ENCODE peak calls at places on chromosomes 12 and 14, in eight cellular contexts. I, R, A, V, J, U, C and D are unnamed samples.

GRCh38 chr14:76919811-76920571 is 93.8 kb downstream of the LRRC74A start:
- DNase-seq in I (no peak), R (peak; percentile 88), A (no peak), V (no peak), J (peak; percentile 32), U (peak; percentile 69), C (peak; percentile 67), D (no peak)

GRCh38 chr14:68738559-68738958 is 54.3 kb downstream of the ZFP36L1 start:
- DNase-seq in I (no peak), R (no peak), A (no peak), V (no peak), J (no peak), U (no peak), C (no peak), D (no peak)

GRCh38 chr14:104363891-104364760 is 215.4 kb upstream of the C14orf180 start:
- DNase-seq in I (no peak), R (no peak), A (no peak), V (peak; percentile 34), J (peak; percentile 78), U (no peak), C (no peak), D (no peak)

GRCh38 chr12:29743801-29744200 is 39.9 kb downstream of the TMTC1 start:
- DNase-seq in I (no peak), R (peak; percentile 93), A (no peak), V (no peak), J (no peak), U (no peak), C (peak; percentile 13), D (no peak)

GRCh38 chr12:96141216-96141944 is 52.8 kb upstream of the ELK3 start:
- DNase-seq in I (no peak), R (peak; percentile 71), A (no peak), V (no peak), J (no peak), U (no peak), C (no peak), D (no peak)

GRCh38 chr12:41212625-41213024 is 24.5 kb downstream of the PDZRN4 start:
- DNase-seq in I (no peak), R (no peak), A (no peak), V (no peak), J (no peak), U (no peak), C (no peak), D (no peak)

GRCh38 chr14:74400328-74400727 is 25.7 kb downstream of the SYNDIG1L start:
- DNase-seq in I (no peak), R (no peak), A (no peak), V (no peak), J (no peak), U (no peak), C (peak; percentile 73), D (no peak)

GRCh38 chr12:115233891-115234543 is 550.0 kb upstream of the TBX3 start:
- DNase-seq in I (no peak), R (no peak), A (no peak), V (no peak), J (no peak), U (no peak), C (peak; percentile 57), D (no peak)

GRCh38 chr14:78319826-78320635 is 149.9 kb downstream of the NRXN3 start:
- DNase-seq in I (no peak), R (no peak), A (no peak), V (no peak), J (no peak), U (no peak), C (no peak), D (no peak)

GRCh38 chr12:4228122-4228580 is 45.4 kb upstream of the CCND2 start:
- DNase-seq in I (no peak), R (no peak), A (no peak), V (no peak), J (no peak), U (no peak), C (peak; percentile 91), D (no peak)

GRCh38 chr14:65170318-65170717 is 68.0 kb upstream of the MAX start:
- DNase-seq in I (no peak), R (no peak), A (no peak), V (no peak), J (no peak), U (no peak), C (no peak), D (no peak)

GRCh38 chr12:34404377-34405285 is 382.3 kb downstream of the ALG10 start:
- DNase-seq in I (no peak), R (no peak), A (no peak), V (peak; percentile 20), J (peak; percentile 15), U (peak; percentile 1), C (no peak), D (no peak)

GRCh38 chr14:70920608-70921007 is 13.3 kb downstream of the PCNX1 start:
- DNase-seq in I (no peak), R (no peak), A (no peak), V (no peak), J (no peak), U (no peak), C (no peak), D (no peak)

GRCh38 chr14:103105580-103106168 is 11.1 kb downstream of the EXOC3L4 start:
- DNase-seq in I (no peak), R (no peak), A (no peak), V (peak; percentile 40), J (no peak), U (no peak), C (no peak), D (no peak)

GRCh38 chr12:49091056-49091835 is 3.4 kb downstream of the DHH start:
- DNase-seq in I (no peak), R (no peak), A (no peak), V (peak; percentile 57), J (no peak), U (no peak), C (peak; percentile 14), D (no peak)

GRCh38 chr14:54742492-54743350 is 159.9 kb downstream of the GCH1 start:
- DNase-seq in I (no peak), R (no peak), A (no peak), V (no peak), J (no peak), U (no peak), C (no peak), D (no peak)

GRCh38 chr12:45415393-45415817 is 199.5 kb downstream of the ANO6 start:
- DNase-seq in I (no peak), R (peak; percentile 100), A (no peak), V (no peak), J (no peak), U (no peak), C (no peak), D (no peak)

GRCh38 chr14:23513005-23513412 is 38.6 kb downstream of the ZFHX2 start:
- DNase-seq in I (no peak), R (no peak), A (no peak), V (no peak), J (no peak), U (no peak), C (no peak), D (no peak)

GRCh38 chr14:64209428-64210165 is 84.6 kb downstream of the ESR2 start:
- DNase-seq in I (no peak), R (peak; percentile 71), A (no peak), V (no peak), J (no peak), U (peak; percentile 81), C (no peak), D (no peak)

GRCh38 chr12:6312529-6313325 is 2.2 kb downstream of the PLEKHG6 start:
- DNase-seq in I (no peak), R (no peak), A (no peak), V (peak; percentile 81), J (peak; percentile 84), U (no peak), C (peak; percentile 68), D (no peak)

GRCh38 chr12:92753976-92754885 is 51.4 kb downstream of the PLEKHG7 start:
- DNase-seq in I (no peak), R (peak; percentile 15), A (no peak), V (no peak), J (no peak), U (no peak), C (no peak), D (no peak)

GRCh38 chr12:129659927-129660326 is 243.9 kb downstream of the TMEM132D start:
- DNase-seq in I (no peak), R (no peak), A (no peak), V (no peak), J (no peak), U (no peak), C (no peak), D (no peak)

GRCh38 chr14:90421621-90422020 is 24.8 kb downstream of the CALM1 start:
- DNase-seq in I (no peak), R (no peak), A (no peak), V (no peak), J (no peak), U (no peak), C (no peak), D (no peak)
- H3K27ac ChIP-seq in I (no peak overlapping the region), R (no peak overlapping the region), A (no peak overlapping the region), V (no peak overlapping the region), J (no peak overlapping the region), U (no peak overlapping the region), C (no peak overlapping the region), D (no peak overlapping the region)

DNA sequence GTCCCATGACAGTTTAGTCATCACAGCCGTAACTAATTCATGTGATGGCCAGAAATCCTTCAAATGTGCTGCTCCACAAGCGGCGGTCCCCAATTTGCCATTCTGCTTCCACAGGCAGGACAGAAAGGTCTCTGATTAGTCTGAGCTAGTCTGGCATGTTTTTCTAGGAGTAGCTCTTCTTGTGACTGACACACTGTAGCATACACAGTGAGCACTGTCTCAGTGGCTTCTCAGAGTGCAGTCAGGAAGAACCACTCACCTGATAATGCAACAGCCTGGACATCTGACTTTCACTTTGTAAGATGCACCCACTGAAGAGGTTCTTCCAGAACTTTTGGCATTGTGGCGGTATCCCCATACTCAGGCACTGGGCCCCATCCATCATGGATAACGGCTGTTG is 1266.2 kb downstream of the TMEM121 start:
- DNase-seq in I (no peak), R (no peak), A (no peak), V (no peak), J (no peak), U (no peak), C (no peak), D (no peak)
- H3K27ac ChIP-seq in I (no peak overlapping the region), R (no peak overlapping the region), A (no peak overlapping the region), V (no peak overlapping the region), J (no peak overlapping the region), U (no peak overlapping the region), C (no peak overlapping the region), D (no peak overlapping the region)

GRCh38 chr14:49909016-49909415 is 16.1 kb downstream of the ARF6 start:
- DNase-seq in I (no peak), R (no peak), A (no peak), V (no peak), J (no peak), U (no peak), C (no peak), D (no peak)

GRCh38 chr14:49904270-49904669 is 11.4 kb downstream of the ARF6 start:
- DNase-seq in I (no peak), R (no peak), A (no peak), V (no peak), J (no peak), U (no peak), C (no peak), D (no peak)

GRCh38 chr14:49907186-49907585 is 14.3 kb downstream of the ARF6 start:
- DNase-seq in I (no peak), R (no peak), A (no peak), V (no peak), J (no peak), U (no peak), C (no peak), D (no peak)

GRCh38 chr14:49908433-49908782 is 15.5 kb downstream of the ARF6 start:
- DNase-seq in I (no peak), R (no peak), A (no peak), V (no peak), J (no peak), U (no peak), C (no peak), D (no peak)
- H3K27ac ChIP-seq in I (no peak overlapping the region), R (peak overlapping the region; percentile 79), A (no peak overlapping the region), V (no peak overlapping the region), J (no peak overlapping the region), U (no peak overlapping the region), C (no peak overlapping the region), D (peak overlapping the region; percentile 47)

GRCh38 chr12:18753481-18754117 is 15.7 kb downstream of the CAPZA3 start:
- DNase-seq in I (no peak), R (peak; percentile 12), A (peak; percentile 59), V (peak; percentile 32), J (no peak), U (no peak), C (peak; percentile 33), D (no peak)
- H3K27ac ChIP-seq in I (no peak overlapping the region), R (peak overlapping the region; percentile 7), A (peak overlapping the region; percentile 90), V (no peak overlapping the region), J (peak overlapping the region; percentile 14), U (no peak overlapping the region), C (peak overlapping the region; percentile 77), D (no peak overlapping the region)